ENCODE peak calls at places on chromosome 5, in seven cellular contexts. T, Z, M, P, O, W and N are unnamed samples.

GRCh38 chr5:129506092-129506491 is 46.0 kb downstream of the ADAMTS19 start:
- DNase-seq in T (no peak), Z (no peak), M (no peak), P (no peak), O (no peak), W (no peak), N (no peak)

GRCh38 chr5:143707797-143708196 is 104.2 kb upstream of the HMHB1 start:
- DNase-seq in T (no peak), Z (no peak), M (no peak), P (no peak), O (no peak), W (no peak), N (no peak)

GRCh38 chr5:538801-539468 is 14.7 kb upstream of the SLC9A3 start:
- DNase-seq in T (no peak), Z (no peak), M (no peak), P (no peak), O (no peak), W (no peak), N (no peak)

GRCh38 chr5:157172408-157172807 is 6.3 kb upstream of the GARIN3 start:
- DNase-seq in T (no peak), Z (no peak), M (no peak), P (no peak), O (no peak), W (no peak), N (no peak)

GRCh38 chr5:157280927-157281326 is 15.0 kb downstream of the CYFIP2 start:
- DNase-seq in T (no peak), Z (peak; percentile 34), M (no peak), P (no peak), O (no peak), W (no peak), N (no peak)

GRCh38 chr5:87231037-87231808 is 36.5 kb upstream of the RASA1 start:
- DNase-seq in T (no peak), Z (no peak), M (no peak), P (no peak), O (no peak), W (no peak), N (no peak)

GRCh38 chr5:177364159-177364962 is 6.6 kb downstream of the RGS14 start:
- DNase-seq in T (peak; percentile 13), Z (no peak), M (no peak), P (no peak), O (no peak), W (no peak), N (no peak)

GRCh38 chr5:27020965-27021364 is 17.4 kb downstream of the CDH9 start:
- DNase-seq in T (no peak), Z (no peak), M (no peak), P (peak; percentile 2), O (no peak), W (no peak), N (no peak)

GRCh38 chr5:136016945-136017530 is 11.8 kb upstream of the TGFBI start:
- DNase-seq in T (no peak), Z (no peak), M (peak; percentile 73), P (no peak), O (no peak), W (peak; percentile 98), N (no peak)

DNA sequence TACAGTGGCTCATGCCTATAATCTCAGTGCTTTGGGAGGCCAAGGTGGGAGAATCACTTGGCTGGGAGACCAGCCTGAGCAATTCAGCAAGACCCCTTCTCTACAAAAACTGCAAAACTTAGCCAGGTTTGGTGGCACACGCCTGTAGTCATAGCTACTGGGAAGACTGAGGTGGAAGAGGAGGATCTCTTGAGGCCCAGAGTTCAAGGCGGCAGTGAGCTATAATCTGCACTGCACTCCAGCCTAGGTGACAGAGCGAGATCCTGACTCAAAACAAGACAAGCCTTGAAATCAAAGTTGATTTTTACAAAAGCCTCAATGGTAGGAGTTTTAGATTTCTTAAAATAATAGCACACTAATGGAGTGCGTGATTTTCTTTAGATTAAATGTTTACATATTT is 14.6 kb downstream of the UBE2D2 start:
- DNase-seq in T (no peak), Z (no peak), M (no peak), P (no peak), O (no peak), W (no peak), N (no peak)
- TF ChIP-seq REST in T (no peak), Z (no peak), M (no peak), P (no peak), O (no peak), W (no peak), N (no peak)

GRCh38 chr5:150239794-150240122 is 49.8 kb downstream of the CAMK2A start:
- DNase-seq in T (no peak), Z (no peak), M (no peak), P (no peak), O (no peak), W (no peak), N (no peak)
- TF ChIP-seq CTCF in T (no peak), Z (no peak), M (no peak), P (no peak), O (no peak), W (no peak), N (no peak)

GRCh38 chr5:164002653-164003052 is 497.2 kb downstream of the MAT2B start:
- DNase-seq in T (no peak), Z (no peak), M (no peak), P (no peak), O (no peak), W (no peak), N (no peak)
- TF ChIP-seq REST in T (no peak), Z (no peak), M (no peak), P (no peak), O (no peak), W (no peak), N (no peak)

GRCh38 chr5:1971944-1972343 is 89.2 kb upstream of the IRX4 start:
- DNase-seq in T (no peak), Z (no peak), M (no peak), P (no peak), O (no peak), W (no peak), N (no peak)
- TF ChIP-seq CTCF in T (no peak), Z (no peak), M (no peak), P (no peak), O (no peak), W (no peak), N (no peak)

DNA sequence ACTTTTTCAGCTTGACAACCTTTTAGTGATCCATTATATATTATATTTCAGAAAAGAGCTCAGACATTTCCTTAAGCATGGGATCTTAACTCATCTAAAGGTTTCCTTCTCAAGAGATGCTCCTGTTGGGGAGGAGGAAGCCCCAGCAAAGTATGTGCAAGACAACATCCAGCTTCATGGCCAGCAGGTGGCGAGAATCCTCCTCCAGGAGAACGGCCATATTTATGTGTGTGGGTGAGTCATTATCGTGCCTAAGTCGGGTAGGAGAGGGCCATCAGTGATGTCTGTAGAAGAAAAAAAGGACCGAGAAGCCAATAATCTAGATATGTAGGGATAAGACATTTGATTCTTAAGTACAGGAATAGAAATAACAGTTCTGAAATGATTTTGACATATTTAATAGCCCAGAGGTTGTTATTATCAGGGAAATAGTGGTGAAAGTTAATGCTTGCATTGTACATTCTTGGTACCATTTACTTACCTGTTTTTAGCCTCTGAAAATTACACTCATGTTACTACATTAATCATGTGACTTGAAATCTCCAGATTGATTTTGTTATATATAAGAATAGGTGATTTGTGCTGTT is 28.2 kb downstream of the MTRR start:
- DNase-seq in T (peak; percentile 43), Z (peak; percentile 27), M (peak; percentile 44), P (peak; percentile 21), O (no peak), W (no peak), N (peak; percentile 34)
- TF ChIP-seq REST in T (no peak), Z (no peak), M (no peak), P (no peak), O (no peak), W (no peak), N (no peak)

DNA sequence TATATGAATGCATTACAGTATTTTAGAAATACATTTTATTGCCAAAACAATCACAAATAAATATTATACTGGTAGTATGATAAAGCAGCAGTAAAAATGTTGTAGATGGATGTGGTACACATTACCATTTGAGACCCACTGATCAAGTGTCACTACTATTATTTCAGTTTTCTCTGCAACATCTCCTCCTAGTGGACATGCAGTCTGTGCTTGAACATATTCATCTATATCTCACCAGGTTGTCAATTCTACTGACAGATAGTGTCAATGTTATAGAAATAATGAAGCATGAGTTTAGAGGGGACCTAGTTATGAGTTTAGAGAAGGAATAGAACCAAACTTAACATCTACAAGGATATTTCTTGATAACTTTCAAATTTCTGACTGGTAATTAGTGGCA is 39.2 kb upstream of the ELOVL7 start:
- DNase-seq in T (peak; percentile 43), Z (peak; percentile 22), M (peak; percentile 36), P (peak; percentile 29), O (no peak), W (peak; percentile 6), N (no peak)
- TF ChIP-seq CTCF in T (peak; percentile 71), Z (peak; percentile 48), M (peak; percentile 57), P (peak; percentile 69), O (peak; percentile 56), W (peak; percentile 31), N (no peak)

DNA sequence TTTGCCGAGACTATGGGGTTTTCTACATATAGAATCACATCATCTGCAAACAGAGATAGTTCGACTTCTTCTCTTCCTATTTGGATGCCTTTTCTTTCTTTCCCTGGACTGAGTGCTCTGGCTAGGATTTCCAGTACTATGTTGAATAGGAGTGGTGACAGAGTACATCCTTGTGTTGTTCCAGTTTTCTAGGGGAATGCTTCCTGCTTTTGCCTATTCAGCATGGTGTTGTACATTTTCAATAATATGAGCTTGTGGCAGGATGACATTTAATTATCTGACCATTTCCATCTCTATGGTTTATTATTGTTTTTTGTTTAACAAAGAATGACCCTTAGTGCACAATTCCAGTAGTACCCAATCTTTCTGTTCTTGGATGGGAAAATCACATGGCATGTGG is 135.7 kb upstream of the SLC12A2 start:
- DNase-seq in T (no peak), Z (no peak), M (no peak), P (no peak), O (no peak), W (no peak), N (no peak)
- TF ChIP-seq REST in T (no peak), Z (no peak), M (no peak), P (no peak), O (no peak), W (no peak), N (no peak)

GRCh38 chr5:82109013-82109412 is 137.2 kb downstream of the ATG10 start:
- DNase-seq in T (no peak), Z (no peak), M (no peak), P (peak; percentile 30), O (no peak), W (no peak), N (no peak)

GRCh38 chr5:82105457-82105856 is 133.6 kb downstream of the ATG10 start:
- DNase-seq in T (no peak), Z (no peak), M (peak; percentile 3), P (no peak), O (no peak), W (no peak), N (no peak)

GRCh38 chr5:82106806-82107205 is 135.0 kb downstream of the ATG10 start:
- DNase-seq in T (peak; percentile 27), Z (no peak), M (no peak), P (no peak), O (no peak), W (no peak), N (no peak)

GRCh38 chr5:82106207-82106606 is 134.4 kb downstream of the ATG10 start:
- DNase-seq in T (peak; percentile 18), Z (no peak), M (no peak), P (peak; percentile 19), O (no peak), W (no peak), N (no peak)

GRCh38 chr5:82107277-82107676 is 135.5 kb downstream of the ATG10 start:
- DNase-seq in T (peak; percentile 23), Z (no peak), M (peak; percentile 3), P (no peak), O (peak; percentile 12), W (no peak), N (no peak)
- TF ChIP-seq CTCF in T (peak; percentile 61), Z (peak; percentile 61), M (peak; percentile 63), P (no peak), O (peak; percentile 64), W (no peak), N (no peak)